ENCODE peak calls at places on chromosomes 7 and 10, in eight cellular contexts. One of them, this sample, is unnamed. For H3K4me1, the result is how much of the 10 kb centered on the place peaks cover.

GRCh38 chr10:70567603-70568002 is 34.9 kb downstream of the PRF1 start:
- DNase-seq in CD8-positive, alpha-beta memory T cell: peak
- DNase-seq in IMR-90: no peak
- DNase-seq in trophoblast cell: no peak
- DNase-seq in suprapubic skin: no peak
- DNase-seq in esophagus squamous epithelium: no peak
- DNase-seq in stomach: no peak
- DNase-seq in left ventricle myocardium inferior: no peak
- DNase-seq in this sample: peak

GRCh38 chr10:108877130-108877529 is 1046.2 kb downstream of the XPNPEP1 start:
- DNase-seq in CD8-positive, alpha-beta memory T cell: no peak
- DNase-seq in IMR-90: peak
- DNase-seq in trophoblast cell: no peak
- DNase-seq in suprapubic skin: no peak
- DNase-seq in esophagus squamous epithelium: no peak
- DNase-seq in stomach: no peak
- DNase-seq in left ventricle myocardium inferior: no peak
- DNase-seq in this sample: no peak

GRCh38 chr7:100407285-100408180 is 21.0 kb downstream of the ZCWPW1 start:
- DNase-seq in CD8-positive, alpha-beta memory T cell: peak
- DNase-seq in IMR-90: peak
- DNase-seq in trophoblast cell: peak
- DNase-seq in suprapubic skin: no peak
- DNase-seq in esophagus squamous epithelium: no peak
- DNase-seq in stomach: no peak
- DNase-seq in left ventricle myocardium inferior: no peak
- DNase-seq in this sample: no peak

GRCh38 chr7:151736403-151736909 is 140.5 kb downstream of the PRKAG2 start:
- DNase-seq in CD8-positive, alpha-beta memory T cell: no peak
- DNase-seq in IMR-90: peak
- DNase-seq in trophoblast cell: peak
- DNase-seq in suprapubic skin: peak
- DNase-seq in esophagus squamous epithelium: no peak
- DNase-seq in stomach: peak
- DNase-seq in left ventricle myocardium inferior: peak
- DNase-seq in this sample: peak

GRCh38 chr10:18087398-18087797 is 52.8 kb upstream of the CACNB2 start:
- DNase-seq in CD8-positive, alpha-beta memory T cell: no peak
- DNase-seq in IMR-90: peak
- DNase-seq in trophoblast cell: no peak
- DNase-seq in suprapubic skin: no peak
- DNase-seq in esophagus squamous epithelium: no peak
- DNase-seq in stomach: no peak
- DNase-seq in left ventricle myocardium inferior: no peak
- DNase-seq in this sample: no peak

GRCh38 chr7:101877882-101878591 is 60.6 kb downstream of the CUX1 start:
- DNase-seq in CD8-positive, alpha-beta memory T cell: no peak
- DNase-seq in IMR-90: no peak
- DNase-seq in trophoblast cell: no peak
- DNase-seq in suprapubic skin: no peak
- DNase-seq in esophagus squamous epithelium: no peak
- DNase-seq in stomach: no peak
- DNase-seq in left ventricle myocardium inferior: no peak
- DNase-seq in this sample: no peak

GRCh38 chr7:91357929-91358328 is 93.7 kb downstream of the FZD1 start:
- DNase-seq in CD8-positive, alpha-beta memory T cell: no peak
- DNase-seq in IMR-90: no peak
- DNase-seq in trophoblast cell: no peak
- DNase-seq in suprapubic skin: no peak
- DNase-seq in esophagus squamous epithelium: no peak
- DNase-seq in stomach: no peak
- DNase-seq in left ventricle myocardium inferior: no peak
- DNase-seq in this sample: no peak

GRCh38 chr7:158328376-158329013 is 259.1 kb downstream of the PTPRN2 start:
- DNase-seq in CD8-positive, alpha-beta memory T cell: no peak
- DNase-seq in IMR-90: no peak
- DNase-seq in trophoblast cell: no peak
- DNase-seq in suprapubic skin: no peak
- DNase-seq in esophagus squamous epithelium: no peak
- DNase-seq in stomach: no peak
- DNase-seq in left ventricle myocardium inferior: no peak
- DNase-seq in this sample: no peak

GRCh38 chr7:130492519-130493274 is 812 bp downstream of the MEST start:
- DNase-seq in CD8-positive, alpha-beta memory T cell: no peak
- DNase-seq in IMR-90: no peak
- DNase-seq in trophoblast cell: peak
- DNase-seq in suprapubic skin: no peak
- DNase-seq in esophagus squamous epithelium: no peak
- DNase-seq in stomach: no peak
- DNase-seq in left ventricle myocardium inferior: no peak
- DNase-seq in this sample: peak

GRCh38 chr7:119270045-119270464 is 1002.9 kb upstream of the KCND2 start:
- DNase-seq in CD8-positive, alpha-beta memory T cell: no peak
- DNase-seq in IMR-90: peak
- DNase-seq in trophoblast cell: peak
- DNase-seq in suprapubic skin: peak
- DNase-seq in esophagus squamous epithelium: no peak
- DNase-seq in stomach: peak
- DNase-seq in left ventricle myocardium inferior: no peak
- DNase-seq in this sample: no peak

GRCh38 chr10:3149918-3150317 is 22.7 kb downstream of the PITRM1 start:
- DNase-seq in CD8-positive, alpha-beta memory T cell: no peak
- DNase-seq in IMR-90: no peak
- DNase-seq in trophoblast cell: no peak
- DNase-seq in suprapubic skin: no peak
- DNase-seq in esophagus squamous epithelium: no peak
- DNase-seq in stomach: no peak
- DNase-seq in left ventricle myocardium inferior: no peak
- DNase-seq in this sample: no peak

GRCh38 chr7:128160296-128160695 is 80.8 kb upstream of the LEP start:
- DNase-seq in CD8-positive, alpha-beta memory T cell: no peak
- DNase-seq in IMR-90: no peak
- DNase-seq in trophoblast cell: no peak
- DNase-seq in suprapubic skin: no peak
- DNase-seq in esophagus squamous epithelium: no peak
- DNase-seq in stomach: no peak
- DNase-seq in left ventricle myocardium inferior: no peak
- DNase-seq in this sample: no peak

GRCh38 chr7:16060492-16060891 is 360.8 kb downstream of the CRPPA start:
- DNase-seq in CD8-positive, alpha-beta memory T cell: no peak
- DNase-seq in IMR-90: peak
- DNase-seq in trophoblast cell: no peak
- DNase-seq in suprapubic skin: no peak
- DNase-seq in esophagus squamous epithelium: no peak
- DNase-seq in stomach: no peak
- DNase-seq in left ventricle myocardium inferior: no peak
- DNase-seq in this sample: no peak

GRCh38 chr7:40915061-40915460 is 780.3 kb downstream of the SUGCT start:
- DNase-seq in CD8-positive, alpha-beta memory T cell: no peak
- DNase-seq in IMR-90: peak
- DNase-seq in trophoblast cell: no peak
- DNase-seq in suprapubic skin: no peak
- DNase-seq in esophagus squamous epithelium: no peak
- DNase-seq in stomach: no peak
- DNase-seq in left ventricle myocardium inferior: no peak
- DNase-seq in this sample: no peak

GRCh38 chr7:105625986-105626385 is 44.7 kb upstream of the EFCAB10 start:
- DNase-seq in CD8-positive, alpha-beta memory T cell: no peak
- DNase-seq in IMR-90: no peak
- DNase-seq in trophoblast cell: no peak
- DNase-seq in suprapubic skin: no peak
- DNase-seq in esophagus squamous epithelium: no peak
- DNase-seq in stomach: no peak
- DNase-seq in left ventricle myocardium inferior: no peak
- DNase-seq in this sample: no peak

GRCh38 chr7:117630501-117630900 is 150.7 kb downstream of the CFTR start:
- DNase-seq in CD8-positive, alpha-beta memory T cell: no peak
- DNase-seq in IMR-90: no peak
- DNase-seq in trophoblast cell: no peak
- DNase-seq in suprapubic skin: no peak
- DNase-seq in esophagus squamous epithelium: no peak
- DNase-seq in stomach: no peak
- DNase-seq in left ventricle myocardium inferior: no peak
- DNase-seq in this sample: no peak

GRCh38 chr7:37920619-37921339 is at the start of gene EPDR1:
- DNase-seq in CD8-positive, alpha-beta memory T cell: no peak
- DNase-seq in IMR-90: no peak
- DNase-seq in trophoblast cell: no peak
- DNase-seq in suprapubic skin: peak
- DNase-seq in esophagus squamous epithelium: no peak
- DNase-seq in stomach: no peak
- DNase-seq in left ventricle myocardium inferior: peak
- DNase-seq in this sample: peak

GRCh38 chr10:116039604-116040003 is 233.4 kb downstream of the GFRA1 start:
- DNase-seq in CD8-positive, alpha-beta memory T cell: no peak
- DNase-seq in IMR-90: no peak
- DNase-seq in trophoblast cell: no peak
- DNase-seq in suprapubic skin: no peak
- DNase-seq in esophagus squamous epithelium: no peak
- DNase-seq in stomach: no peak
- DNase-seq in left ventricle myocardium inferior: no peak
- DNase-seq in this sample: no peak

GRCh38 chr7:95865716-95866371 is 93.5 kb downstream of the DYNC1I1 start:
- DNase-seq in CD8-positive, alpha-beta memory T cell: no peak
- DNase-seq in IMR-90: peak
- DNase-seq in trophoblast cell: peak
- DNase-seq in suprapubic skin: no peak
- DNase-seq in esophagus squamous epithelium: no peak
- DNase-seq in stomach: no peak
- DNase-seq in left ventricle myocardium inferior: no peak
- DNase-seq in this sample: no peak

GRCh38 chr10:78959901-78960300 is 108.9 kb upstream of the ZMIZ1 start:
- DNase-seq in CD8-positive, alpha-beta memory T cell: no peak
- DNase-seq in IMR-90: peak
- DNase-seq in trophoblast cell: no peak
- DNase-seq in suprapubic skin: no peak
- DNase-seq in esophagus squamous epithelium: no peak
- DNase-seq in stomach: no peak
- DNase-seq in left ventricle myocardium inferior: no peak
- DNase-seq in this sample: no peak

GRCh38 chr10:100370561-100370975 is 23.5 kb downstream of the SCD start:
- DNase-seq in CD8-positive, alpha-beta memory T cell: peak
- DNase-seq in IMR-90: peak
- DNase-seq in trophoblast cell: peak
- DNase-seq in suprapubic skin: no peak
- DNase-seq in esophagus squamous epithelium: no peak
- DNase-seq in stomach: no peak
- DNase-seq in left ventricle myocardium inferior: no peak
- DNase-seq in this sample: peak
- H3K27ac ChIP-seq in CD8-positive, alpha-beta memory T cell: peak
- H3K27ac ChIP-seq in IMR-90: peak
- H3K27ac ChIP-seq in trophoblast cell: peak
- H3K27ac ChIP-seq in suprapubic skin: peak
- H3K27ac ChIP-seq in esophagus squamous epithelium: peak
- H3K27ac ChIP-seq in stomach: peak
- H3K27ac ChIP-seq in left ventricle myocardium inferior: peak
- H3K27ac ChIP-seq in this sample: peak

DNA sequence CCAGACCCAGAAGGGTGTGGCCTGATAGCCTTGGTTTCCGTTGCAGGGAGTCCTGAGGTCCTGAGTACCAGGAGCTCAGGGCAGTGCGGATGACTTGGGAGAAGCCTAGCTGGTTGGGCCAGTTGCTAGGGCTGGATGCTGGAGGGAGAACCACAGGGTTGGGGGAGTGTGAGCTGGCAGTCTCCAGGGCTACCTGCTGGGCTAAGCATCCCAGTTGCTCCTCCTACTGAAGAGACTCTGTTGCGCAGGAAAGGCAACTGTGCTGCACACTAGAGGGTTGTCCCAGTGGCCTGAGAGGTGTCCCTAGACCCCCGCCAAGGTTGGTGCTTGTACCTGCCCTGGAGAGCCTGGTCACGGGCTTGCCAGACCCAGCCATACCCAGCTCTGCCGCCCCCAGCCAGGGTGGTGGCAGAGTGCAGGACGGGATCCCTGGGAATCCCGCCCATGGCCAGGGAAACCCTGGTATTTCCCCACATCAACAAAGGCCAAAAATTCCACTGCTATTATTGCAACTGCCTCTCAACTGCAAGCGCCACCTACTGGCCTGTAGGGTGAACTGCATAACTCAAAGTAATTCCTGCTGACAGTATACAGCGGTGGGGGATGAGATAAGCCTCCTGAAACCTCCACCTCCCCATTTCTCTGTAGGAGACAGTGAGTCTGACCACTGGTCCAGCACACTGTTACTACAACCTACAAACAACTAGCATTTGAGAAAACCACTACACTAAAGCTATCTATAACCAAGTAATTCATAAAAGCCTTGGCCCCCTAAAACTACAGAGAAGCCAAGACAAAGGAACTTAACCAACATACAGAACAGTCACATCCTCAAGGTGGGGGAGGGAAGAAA is 67.6 kb upstream of the DDC start:
- DNase-seq in CD8-positive, alpha-beta memory T cell: peak
- DNase-seq in IMR-90: peak
- DNase-seq in trophoblast cell: peak
- DNase-seq in suprapubic skin: no peak
- DNase-seq in esophagus squamous epithelium: no peak
- DNase-seq in stomach: peak
- DNase-seq in left ventricle myocardium inferior: no peak
- DNase-seq in this sample: no peak
- H3K4me3 ChIP-seq in CD8-positive, alpha-beta memory T cell: no peak
- H3K4me3 ChIP-seq in IMR-90: no peak
- H3K4me3 ChIP-seq in trophoblast cell: no peak
- H3K4me3 ChIP-seq in suprapubic skin: no peak
- H3K4me3 ChIP-seq in esophagus squamous epithelium: no peak
- H3K4me3 ChIP-seq in stomach: no peak
- H3K4me3 ChIP-seq in left ventricle myocardium inferior: no peak
- H3K4me3 ChIP-seq in this sample: no peak

DNA sequence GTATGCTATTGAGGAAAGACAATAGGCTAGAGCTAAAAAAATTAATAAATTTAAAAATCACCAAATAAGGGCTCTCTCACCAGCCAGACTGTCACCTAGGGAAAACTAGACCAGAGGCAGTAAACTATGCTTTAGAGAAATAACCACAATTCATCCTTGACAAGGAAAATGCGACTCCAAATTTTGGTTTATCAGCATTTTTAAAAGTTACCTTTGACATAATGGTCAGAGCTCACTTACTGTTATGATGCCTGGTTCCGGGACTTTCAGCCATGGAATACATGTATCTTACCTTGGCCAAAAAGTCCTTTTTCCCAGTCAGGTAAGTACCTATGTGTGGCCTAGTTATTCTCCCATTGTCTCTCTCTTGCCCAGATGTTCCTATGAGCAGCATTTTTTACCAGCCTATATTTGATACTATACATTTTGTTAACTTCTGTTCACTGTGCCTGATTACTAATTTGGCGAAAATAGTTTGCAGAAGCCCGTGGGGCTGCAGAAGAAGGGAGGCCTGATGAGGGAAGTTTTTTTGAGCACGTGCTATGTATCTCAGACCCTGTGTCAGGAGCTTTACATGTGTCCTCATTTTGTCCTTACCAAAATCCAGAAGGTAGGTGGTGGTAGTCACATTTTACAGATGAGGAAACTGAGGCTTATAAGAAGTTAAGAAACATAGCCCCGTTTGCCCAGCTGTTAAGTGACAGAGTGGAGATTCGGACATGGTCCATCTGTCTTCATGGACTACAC is 149.7 kb downstream of the CELF2 start:
- DNase-seq in CD8-positive, alpha-beta memory T cell: no peak
- DNase-seq in IMR-90: no peak
- DNase-seq in trophoblast cell: no peak
- DNase-seq in suprapubic skin: no peak
- DNase-seq in esophagus squamous epithelium: no peak
- DNase-seq in stomach: no peak
- DNase-seq in left ventricle myocardium inferior: no peak
- DNase-seq in this sample: no peak
- H3K4me1 ChIP-seq in CD8-positive, alpha-beta memory T cell: half or more
- H3K4me1 ChIP-seq in IMR-90: under half
- H3K4me1 ChIP-seq in trophoblast cell: under half
- H3K4me1 ChIP-seq in suprapubic skin: under half
- H3K4me1 ChIP-seq in esophagus squamous epithelium: under half
- H3K4me1 ChIP-seq in stomach: under half
- H3K4me1 ChIP-seq in left ventricle myocardium inferior: half or more
- H3K4me1 ChIP-seq in this sample: under half

GRCh38 chr7:74655785-74656420 is 1.6 kb upstream of the GTF2I start:
- DNase-seq in CD8-positive, alpha-beta memory T cell: no peak
- DNase-seq in IMR-90: no peak
- DNase-seq in trophoblast cell: no peak
- DNase-seq in suprapubic skin: peak
- DNase-seq in esophagus squamous epithelium: no peak
- DNase-seq in stomach: no peak
- DNase-seq in left ventricle myocardium inferior: no peak
- DNase-seq in this sample: no peak
- H3K27ac ChIP-seq in CD8-positive, alpha-beta memory T cell: no peak
- H3K27ac ChIP-seq in IMR-90: peak
- H3K27ac ChIP-seq in trophoblast cell: no peak
- H3K27ac ChIP-seq in suprapubic skin: peak
- H3K27ac ChIP-seq in esophagus squamous epithelium: peak
- H3K27ac ChIP-seq in stomach: no peak
- H3K27ac ChIP-seq in left ventricle myocardium inferior: peak
- H3K27ac ChIP-seq in this sample: peak

This sample was measured in left lung.